ENCODE peak calls at places on chromosomes 11 and 22, in ten cellular contexts. I is colonic mucosa, Z is GM12878, C is astrocyte of the cerebellum, W is neural progenitor cell, J is cardiac fibroblast, V is mucosa of descending colon, X is dorsolateral prefrontal cortex, R is lower leg skin, N is kidney. G is an unnamed sample.

GRCh38 chr11:94134651-94135512 is 6.2 kb downstream of the PANX1 start:
- DNase-seq in N (peak; percentile 76), C (peak; percentile 73), J (peak; percentile 86), X (no peak), V (no peak), Z (no peak), W (no peak), R (peak; percentile 75), I (peak; percentile 51), G (peak; percentile 78)

GRCh38 chr11:57484141-57484710 is 23.9 kb downstream of the RTN4RL2 start:
- DNase-seq in X (no peak), C (no peak), R (no peak), J (no peak), N (no peak), I (no peak), Z (no peak), W (no peak), V (no peak), G (no peak)

GRCh38 chr11:69012092-69013008 is 696 bp downstream of the MRGPRF start:
- DNase-seq in X (no peak), V (no peak), R (no peak), I (no peak), W (peak; percentile 31), C (no peak), Z (no peak), N (peak; percentile 74), J (no peak), G (no peak)

GRCh38 chr11:20511982-20512381 is 87.4 kb upstream of the SLC6A5 start:
- DNase-seq in V (no peak), W (no peak), X (no peak), I (no peak), J (no peak), C (no peak), N (no peak), Z (no peak), R (no peak), G (no peak)

GRCh38 chr11:128585498-128586238 is 1.7 kb downstream of the ETS1 start:
- DNase-seq in C (no peak), V (no peak), Z (no peak), I (no peak), J (no peak), N (no peak), W (peak; percentile 16), R (no peak), X (no peak), G (no peak)

GRCh38 chr22:33639588-33640254 is 280.6 kb downstream of the LARGE1 start:
- DNase-seq in N (no peak), C (no peak), J (no peak), X (no peak), R (no peak), W (no peak), I (no peak), V (no peak), Z (no peak), G (no peak)

GRCh38 chr11:118484405-118484804 is 42.9 kb upstream of the TTC36 start:
- DNase-seq in N (no peak), W (no peak), I (no peak), V (no peak), Z (no peak), C (no peak), X (no peak), R (no peak), J (no peak), G (no peak)

GRCh38 chr11:61955416-61956135 is 5.4 kb downstream of the BEST1 start:
- DNase-seq in Z (no peak), R (no peak), V (peak; percentile 70), N (peak; percentile 85), J (no peak), X (no peak), W (peak; percentile 67), I (peak; percentile 50), C (no peak), G (no peak)

GRCh38 chr22:32226236-32227119 is 21.6 kb upstream of the RFPL2 start:
- DNase-seq in R (no peak), W (peak; percentile 73), C (no peak), I (no peak), V (no peak), N (no peak), Z (no peak), J (no peak), X (no peak), G (no peak)

GRCh38 chr11:103924166-103925013 is 112.0 kb upstream of the DDI1 start:
- DNase-seq in X (no peak), R (no peak), W (no peak), I (no peak), C (no peak), J (no peak), N (no peak), V (no peak), Z (no peak), G (no peak)

GRCh38 chr11:106152013-106152412 is 74.6 kb downstream of the AASDHPPT start:
- DNase-seq in N (no peak), C (peak; percentile 8), Z (no peak), V (no peak), I (no peak), X (no peak), R (peak; percentile 27), W (no peak), J (peak; percentile 30), G (no peak)

GRCh38 chr11:87739766-87740165 is 435.5 kb downstream of the RAB38 start:
- DNase-seq in N (no peak), W (no peak), X (no peak), R (no peak), V (no peak), I (no peak), J (no peak), Z (no peak), C (peak; percentile 32), G (no peak)

GRCh38 chr11:63986932-63987513 is 785 bp downstream of the OTUB1 start:
- DNase-seq in I (no peak), X (no peak), W (no peak), R (no peak), V (no peak), N (no peak), Z (no peak), C (no peak), J (no peak), G (no peak)

GRCh38 chr11:43419460-43419859 is 60.7 kb downstream of the TTC17 start:
- DNase-seq in C (peak; percentile 31), W (peak; percentile 21), J (peak; percentile 61), Z (no peak), N (no peak), V (no peak), X (no peak), I (peak; percentile 63), R (no peak), G (no peak)

GRCh38 chr11:119084663-119085522 is at the start of gene HMBS:
- DNase-seq in X (peak; percentile 97), N (peak; percentile 98), I (peak; percentile 95), Z (peak; percentile 79), R (peak; percentile 90), J (peak; percentile 96), V (peak; percentile 95), W (peak; percentile 95), C (peak; percentile 72), G (peak; percentile 86)

GRCh38 chr22:42685941-42686666 is 34.6 kb downstream of the A4GALT start:
- DNase-seq in N (peak; percentile 90), R (no peak), Z (no peak), V (peak; percentile 61), J (peak; percentile 50), C (no peak), I (peak; percentile 54), X (no peak), W (peak; percentile 41), G (no peak)

GRCh38 chr11:72113170-72113808 is 794 bp upstream of the ANAPC15 start:
- DNase-seq in R (no peak), J (no peak), N (no peak), I (no peak), C (no peak), W (no peak), V (no peak), X (no peak), Z (no peak), G (no peak)

GRCh38 chr22:48577014-48577690 is 1250.5 kb downstream of the BRD1 start:
- DNase-seq in I (no peak), N (peak; percentile 61), C (no peak), V (peak; percentile 36), R (no peak), X (no peak), Z (no peak), W (peak; percentile 40), J (no peak), G (no peak)

GRCh38 chr22:48575567-48576332 is 1251.9 kb downstream of the BRD1 start:
- DNase-seq in N (peak; percentile 56), V (no peak), I (no peak), J (no peak), Z (no peak), W (peak; percentile 65), X (no peak), R (no peak), C (no peak), G (no peak)

GRCh38 chr22:48577691-48578090 is 1250.0 kb downstream of the BRD1 start:
- DNase-seq in N (peak; percentile 55), X (no peak), W (no peak), V (peak; percentile 31), I (no peak), J (no peak), R (no peak), Z (no peak), C (no peak), G (no peak)

GRCh38 chr22:48574776-48575566 is 1252.7 kb downstream of the BRD1 start:
- DNase-seq in V (peak; percentile 35), C (no peak), I (peak; percentile 22), J (no peak), Z (no peak), X (no peak), N (peak; percentile 79), W (peak; percentile 92), R (no peak), G (no peak)

GRCh38 chr22:48576333-48577013 is 1251.2 kb downstream of the BRD1 start:
- DNase-seq in W (peak; percentile 88), I (no peak), X (no peak), V (peak; percentile 39), C (no peak), R (no peak), Z (no peak), J (no peak), N (peak; percentile 71), G (no peak)
- H3K4me3 ChIP-seq in W (peak overlapping the region; percentile 77), I (peak overlapping the region; percentile 7), X (peak overlapping the region; percentile 70), V (no peak overlapping the region), C (no peak overlapping the region), R (no peak overlapping the region), Z (no peak overlapping the region), J (no peak overlapping the region), N (no peak overlapping the region), G (no peak overlapping the region)

GRCh38 chr22:48331266-48331665 is 1496.4 kb downstream of the BRD1 start:
- DNase-seq in W (no peak), R (no peak), V (no peak), C (no peak), J (no peak), Z (no peak), X (peak; percentile 17), I (no peak), N (peak; percentile 58), G (peak; percentile 37)
- H3K4me3 ChIP-seq in W (no peak overlapping the region), R (no peak overlapping the region), V (no peak overlapping the region), C (no peak overlapping the region), J (no peak overlapping the region), Z (no peak overlapping the region), X (no peak overlapping the region), I (no peak overlapping the region), N (no peak overlapping the region), G (no peak overlapping the region)

GRCh38 chr11:1750481-1750839 is at the start of gene IFITM10:
- DNase-seq in I (no peak), Z (no peak), N (no peak), R (no peak), W (peak; percentile 48), V (peak; percentile 57), X (no peak), C (no peak), J (peak; percentile 47), G (peak; percentile 42)
- H3K4me3 ChIP-seq in I (no peak within 1 kb of the TSS), Z (no peak within 1 kb of the TSS), N (peak within 1 kb of the TSS; percentile 12), R (peak within 1 kb of the TSS; percentile 13), W (peak within 1 kb of the TSS; percentile 60), V (no peak within 1 kb of the TSS), X (peak within 1 kb of the TSS; percentile 65), C (peak within 1 kb of the TSS; percentile 54), J (peak within 1 kb of the TSS; percentile 45), G (peak within 1 kb of the TSS; percentile 33)

GRCh38 chr22:19641254-19641982 is 72.9 kb upstream of the SEPTIN5 start:
- DNase-seq in X (peak; percentile 23), R (no peak), Z (no peak), V (no peak), J (no peak), I (no peak), W (peak; percentile 81), N (no peak), C (no peak), G (peak; percentile 21)
- H3K4me3 ChIP-seq in X (no peak overlapping the region), R (no peak overlapping the region), Z (no peak overlapping the region), V (no peak overlapping the region), J (no peak overlapping the region), I (no peak overlapping the region), W (peak overlapping the region; percentile 35), N (no peak overlapping the region), C (no peak overlapping the region), G (no peak overlapping the region)

G was measured in RWPE2.